ENCODE peak calls at places on chromosomes 11 and 22, in five cellular contexts. G is CD4-positive, alpha-beta T cell; Z is cardiac fibroblast; B is fibroblast of lung; K is type B pancreatic cell. T is an unnamed sample.

GRCh38 chr11:105202844-105203548 is 63.4 kb upstream of the CARD18 start:
- DNase-seq in G (no peak), Z (no peak), B (no peak), K (no peak), T (no peak)

GRCh38 chr11:117855452-117855851 is 21.0 kb downstream of the FXYD6 start:
- DNase-seq in G (no peak), Z (no peak), B (no peak), K (no peak), T (no peak)

GRCh38 chr11:61727401-61727811 is 25.0 kb upstream of the MYRF start:
- DNase-seq in G (no peak), Z (no peak), B (no peak), K (no peak), T (no peak)

GRCh38 chr22:45212992-45213751 is 27.5 kb downstream of the KIAA0930 start:
- DNase-seq in G (no peak), Z (peak), B (peak), K (no peak), T (peak)

GRCh38 chr11:130452941-130453340 is 4.5 kb downstream of the ADAMTS15 start:
- DNase-seq in G (no peak), Z (no peak), B (no peak), K (no peak), T (peak)

GRCh38 chr11:118338637-118339061 is 3.9 kb downstream of the CD3D start:
- DNase-seq in G (peak), Z (peak), B (no peak), K (no peak), T (no peak)

GRCh38 chr11:64844330-64845124 is at the start of gene CDC42BPG:
- DNase-seq in G (peak), Z (peak), B (peak), K (no peak), T (peak)

GRCh38 chr11:99841885-99842284 is 821.1 kb downstream of the CNTN5 start:
- DNase-seq in G (no peak), Z (no peak), B (no peak), K (no peak), T (no peak)

GRCh38 chr11:73995247-73995646 is 12.6 kb upstream of the UCP2 start:
- DNase-seq in G (no peak), Z (peak), B (no peak), K (no peak), T (no peak)

GRCh38 chr11:87422566-87422965 is 384.8 kb downstream of the TMEM135 start:
- DNase-seq in G (no peak), Z (no peak), B (no peak), K (no peak), T (peak)

GRCh38 chr11:95699631-95700470 is 89.7 kb downstream of the FAM76B start:
- DNase-seq in G (no peak), Z (peak), B (peak), K (no peak), T (peak)

GRCh38 chr11:122205036-122205435 is 89.0 kb upstream of the BLID start:
- DNase-seq in G (no peak), Z (no peak), B (no peak), K (no peak), T (peak)

DNA sequence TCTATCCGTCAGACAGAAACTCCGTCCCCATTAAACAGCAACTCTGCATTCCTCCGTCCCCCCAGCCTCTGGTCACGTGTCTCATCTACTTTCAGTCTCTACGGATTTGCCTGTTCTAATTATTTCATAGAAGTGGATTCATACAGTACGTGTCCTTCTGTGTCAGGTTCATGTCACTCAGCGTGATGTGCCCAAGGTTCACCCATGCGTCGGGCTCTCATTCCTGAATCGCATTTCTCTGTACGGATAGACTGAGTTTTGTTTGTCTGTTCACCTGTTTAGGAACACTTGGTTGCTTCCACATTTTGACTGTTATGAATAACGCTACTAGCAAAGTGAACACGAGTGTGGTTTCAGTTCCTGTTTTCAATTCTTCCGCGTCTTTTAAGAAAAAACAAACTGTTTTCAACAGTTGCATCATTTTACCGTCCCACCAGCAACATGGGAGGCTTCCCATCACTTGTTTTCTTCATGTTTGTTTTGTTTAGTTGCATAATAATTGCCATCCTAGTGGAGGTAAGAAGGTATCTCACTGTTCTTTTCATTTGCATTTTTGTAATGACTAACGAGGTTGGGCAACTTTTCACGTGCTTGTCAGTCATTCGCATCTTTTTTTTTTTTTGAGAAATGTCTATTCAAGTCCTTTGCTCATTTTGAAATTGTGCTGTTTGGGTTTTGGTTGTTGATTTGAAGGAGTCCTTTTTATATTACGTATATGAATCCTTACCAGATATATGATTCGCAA is 8.9 kb upstream of the NLRP6 start:
- DNase-seq in G (no peak), Z (peak), B (no peak), K (no peak), T (no peak)
- TF ChIP-seq CTCF in G (no peak), Z (no peak), B (no peak), K (no peak), T (no peak)

GRCh38 chr11:2997406-2997805 is 5.3 kb upstream of the NAP1L4 start:
- DNase-seq in G (no peak), Z (no peak), B (no peak), K (no peak), T (no peak)

GRCh38 chr11:2998073-2998850 is 6.1 kb upstream of the NAP1L4 start:
- DNase-seq in G (no peak), Z (no peak), B (no peak), K (no peak), T (no peak)

GRCh38 chr11:3000032-3000961 is 8.2 kb upstream of the NAP1L4 start:
- DNase-seq in G (no peak), Z (peak), B (peak), K (no peak), T (peak)

GRCh38 chr11:3001496-3001895 is 9.4 kb upstream of the NAP1L4 start:
- DNase-seq in G (no peak), Z (no peak), B (no peak), K (no peak), T (no peak)

GRCh38 chr11:2999464-2999998 is 7.4 kb upstream of the NAP1L4 start:
- DNase-seq in G (no peak), Z (no peak), B (no peak), K (no peak), T (no peak)
- TF ChIP-seq CTCF in G (no peak), Z (no peak), B (no peak), K (no peak), T (no peak)

DNA sequence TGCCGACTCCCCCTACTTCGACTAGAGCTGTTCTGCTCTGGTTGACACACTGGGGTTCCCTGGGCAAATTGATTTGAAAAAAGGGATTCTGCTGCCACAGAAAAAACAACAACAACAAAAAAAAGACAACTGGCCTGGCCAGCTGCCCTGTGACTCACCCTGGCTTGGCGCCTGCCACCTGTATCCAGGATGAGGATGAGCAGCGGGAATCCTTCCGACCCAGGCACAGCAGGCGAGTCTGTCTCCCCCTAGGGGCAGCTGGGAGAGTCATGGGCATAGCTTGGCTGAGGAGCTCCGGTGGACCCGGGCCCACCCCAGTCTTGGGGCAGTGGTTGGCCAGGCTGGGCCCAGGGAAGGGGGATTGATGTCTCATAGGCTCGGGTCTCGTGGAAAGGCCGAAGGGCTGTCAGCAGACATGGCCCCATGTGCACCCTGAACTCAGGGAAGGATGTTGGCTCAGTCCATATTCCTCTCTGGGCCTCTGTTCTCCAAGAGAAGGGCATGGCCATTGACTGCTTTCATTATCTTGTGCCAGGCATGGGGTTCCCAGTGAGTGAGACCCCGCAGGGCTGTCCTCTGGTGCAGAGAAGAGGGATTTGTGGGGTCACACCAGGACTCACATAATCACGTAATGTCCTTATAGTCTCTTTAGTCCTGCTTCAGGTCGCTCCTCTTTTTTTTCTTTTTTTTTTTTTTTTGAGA is 10.4 kb upstream of the SUN2 start:
- DNase-seq in G (peak), Z (peak), B (peak), K (no peak), T (peak)
- TF ChIP-seq CTCF in G (peak), Z (peak), B (peak), K (peak), T (peak)

DNA sequence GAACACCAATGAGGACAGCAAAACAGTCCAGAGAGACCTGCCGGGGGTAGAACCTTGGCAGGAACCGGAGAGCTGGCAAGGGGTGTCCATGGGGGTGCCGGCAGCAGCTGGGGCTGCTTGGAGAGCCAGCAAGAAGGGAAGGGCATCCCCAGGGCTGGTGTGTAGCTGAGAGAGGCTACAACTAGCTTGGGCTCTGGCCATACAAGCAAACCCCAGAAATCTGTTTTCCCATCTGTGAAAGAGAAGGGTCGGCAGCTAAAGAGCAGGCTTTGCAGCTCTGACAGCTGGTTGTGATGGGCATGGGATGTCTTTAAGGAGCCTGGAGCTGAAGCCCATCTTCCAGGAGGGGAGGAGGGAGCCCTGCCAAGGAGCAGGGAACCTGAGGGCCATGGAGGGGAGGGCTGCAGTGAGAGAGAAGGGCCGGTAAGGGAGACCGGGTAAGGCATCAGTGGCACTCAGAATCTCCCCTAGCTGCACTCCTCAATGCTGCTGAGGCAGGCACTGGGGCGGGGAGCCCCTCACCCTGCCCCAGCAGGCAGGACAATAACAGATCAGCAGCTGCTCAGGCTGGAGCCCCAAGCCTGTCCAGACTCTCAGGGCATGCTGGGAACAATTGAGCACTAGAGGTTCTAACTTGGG is 3.9 kb downstream of the CHST1 start:
- DNase-seq in G (no peak), Z (no peak), B (no peak), K (no peak), T (no peak)
- TF ChIP-seq CTCF in G (no peak), Z (no peak), B (no peak), K (no peak), T (no peak)

GRCh38 chr22:19943665-19944026 is 2.0 kb upstream of the TXNRD2 start:
- DNase-seq in G (no peak), Z (peak), B (peak), K (no peak), T (peak)
- TF ChIP-seq CTCF in G (no peak), Z (no peak), B (no peak), K (no peak), T (peak)

GRCh38 chr11:101974771-101975170 is 58.4 kb upstream of the ANGPTL5 start:
- DNase-seq in G (no peak), Z (no peak), B (no peak), K (no peak), T (no peak)
- TF ChIP-seq CTCF in G (no peak), Z (no peak), B (no peak), K (no peak), T (no peak)

T was measured in fibroblast of the aortic adventitia.